ENCODE peak calls at places on chromosomes 3 and 15, in four cellular contexts. H is RWPE1, V is GM12865, X is glutamatergic neuron. O is an unnamed sample.

GRCh38 chr3:107206141-107206540 is 171.1 kb upstream of the CCDC54 start:
- DNase-seq in X (no peak), V (peak; percentile 27), H (peak; percentile 49), O (peak; percentile 11)

GRCh38 chr3:59143447-59143846 is 93.6 kb upstream of the CFAP20DC start:
- DNase-seq in V (no peak), H (no peak), X (no peak), O (no peak)

GRCh38 chr3:167246252-167246651 is 133.8 kb downstream of the ZBBX start:
- DNase-seq in X (no peak), H (no peak), V (no peak), O (no peak)

GRCh38 chr3:83882701-83883100 is 1076.1 kb upstream of the CADM2 start:
- DNase-seq in X (no peak), H (no peak), V (no peak), O (no peak)

GRCh38 chr15:72472907-72473669 is 1.0 kb upstream of the ARIH1 start:
- DNase-seq in X (no peak), H (no peak), V (peak; percentile 4), O (peak; percentile 14)

GRCh38 chr3:43023766-43024165 is 44.7 kb downstream of the GASK1A start:
- DNase-seq in X (no peak), V (no peak), H (no peak), O (no peak)

GRCh38 chr3:61564405-61565059 is 3.2 kb downstream of the PTPRG start:
- DNase-seq in V (peak; percentile 10), H (no peak), X (peak; percentile 94), O (peak; percentile 52)

GRCh38 chr3:126448893-126449180 is 26.9 kb downstream of the ZXDC start:
- DNase-seq in X (no peak), H (no peak), V (no peak), O (no peak)

GRCh38 chr3:8845641-8846040 is 76.2 kb upstream of the OXTR start:
- DNase-seq in H (peak; percentile 13), X (no peak), V (no peak), O (no peak)

GRCh38 chr15:61426466-61426865 is 197.4 kb upstream of the RORA start:
- DNase-seq in X (no peak), V (no peak), H (no peak), O (no peak)

GRCh38 chr3:9362731-9363530 is at the start of gene THUMPD3:
- DNase-seq in H (peak; percentile 72), V (peak; percentile 96), X (peak; percentile 94), O (peak; percentile 64)

GRCh38 chr3:158791259-158791920 is 10.5 kb upstream of the MFSD1 start:
- DNase-seq in H (peak; percentile 50), V (peak; percentile 69), X (no peak), O (no peak)

GRCh38 chr3:4493008-4493930 is at the start of gene ITPR1:
- DNase-seq in V (peak; percentile 99), X (peak; percentile 99), H (peak; percentile 93), O (peak; percentile 96)
- TF ChIP-seq CTCF in V (no peak), X (no peak), H (no peak), O (no peak)

DNA sequence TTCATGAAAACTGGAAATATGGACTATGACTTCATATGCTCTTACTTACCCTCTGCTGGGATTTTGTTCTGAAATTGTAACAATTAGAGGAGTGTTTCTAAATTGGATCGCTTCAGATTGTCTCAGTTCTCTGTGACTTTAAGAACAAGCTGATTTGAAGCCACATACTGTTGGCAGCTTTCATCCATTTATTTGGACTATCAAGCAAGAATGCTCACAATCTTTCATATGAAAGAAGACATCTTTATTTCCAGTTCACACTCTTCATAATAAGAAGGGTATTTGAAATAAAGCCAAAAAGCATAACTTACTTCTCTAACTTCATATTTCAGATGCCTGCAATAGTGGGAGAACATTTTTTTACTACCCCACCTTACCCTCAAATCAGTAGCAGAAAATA is 491.6 kb upstream of the TPRG1 start:
- DNase-seq in H (no peak), V (no peak), X (no peak), O (no peak)
- TF ChIP-seq CTCF in H (no peak), V (no peak), X (no peak), O (no peak)

GRCh38 chr3:80676869-80677268 is 909.1 kb upstream of the ROBO1 start:
- DNase-seq in H (no peak), X (no peak), V (no peak), O (no peak)
- TF ChIP-seq CTCF in H (no peak), X (no peak), V (no peak), O (no peak)

GRCh38 chr15:65027593-65027992 is 1.8 kb downstream of the MTFMT start:
- DNase-seq in V (no peak), X (no peak), H (no peak), O (no peak)

GRCh38 chr15:65029736-65030208 is 333 bp upstream of the MTFMT start:
- DNase-seq in V (no peak), H (no peak), X (no peak), O (no peak)

GRCh38 chr15:65028338-65028737 is 1.1 kb downstream of the MTFMT start:
- DNase-seq in X (no peak), H (no peak), V (no peak), O (no peak)

GRCh38 chr15:65026756-65027155 is 2.7 kb downstream of the MTFMT start:
- DNase-seq in V (no peak), H (no peak), X (no peak), O (no peak)

DNA sequence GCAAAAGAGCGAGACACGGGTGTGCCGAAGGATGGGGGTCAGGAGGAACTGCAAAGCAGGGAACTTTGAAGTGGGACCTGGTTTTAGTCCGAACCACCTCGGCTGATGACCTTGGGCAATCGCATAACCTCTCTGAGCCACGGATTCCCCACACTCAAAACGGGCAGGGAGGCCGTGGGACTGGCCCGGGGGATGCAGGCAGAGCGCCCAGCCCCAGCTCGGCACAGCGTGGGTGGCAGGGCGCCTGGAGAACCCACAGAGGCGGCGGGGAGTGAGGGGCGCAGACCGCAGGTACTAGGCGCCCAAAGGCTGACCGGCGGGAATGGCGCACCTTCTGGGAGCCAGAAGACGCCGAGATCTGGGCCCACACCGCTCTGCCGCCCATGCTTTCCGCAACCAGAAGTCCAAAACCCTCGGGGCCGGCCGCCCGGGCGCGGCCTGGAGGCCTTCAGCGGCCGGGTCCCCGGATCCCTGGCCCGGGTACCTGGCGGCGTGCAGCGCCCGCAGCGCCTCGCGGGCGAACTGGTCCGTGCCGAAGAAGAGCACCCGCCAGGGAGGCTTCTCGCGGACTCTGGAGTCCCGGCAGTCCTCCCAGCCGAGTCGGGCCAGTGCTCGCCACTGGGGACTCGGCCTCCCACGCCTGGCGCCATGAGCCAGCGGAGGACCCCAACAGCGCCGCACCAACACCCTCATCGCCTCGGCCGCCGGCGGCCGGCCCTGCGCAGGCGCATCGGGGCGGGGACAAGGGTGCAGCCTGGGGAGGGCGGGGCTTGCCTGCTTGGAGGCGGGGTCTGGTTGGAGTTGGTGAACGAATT is at the start of gene MTFMT:
- DNase-seq in H (peak; percentile 98), V (peak; percentile 90), X (peak; percentile 97), O (no peak)
- TF ChIP-seq CTCF in H (no peak), V (peak; percentile 9), X (no peak), O (no peak)

GRCh38 chr15:70072479-70072878 is 25.2 kb downstream of the TLE3 start:
- DNase-seq in H (no peak), V (peak; percentile 21), X (no peak), O (no peak)
- TF ChIP-seq CTCF in H (no peak), V (peak; percentile 11), X (no peak), O (no peak)

GRCh38 chr3:37256447-37256846 is 82.1 kb upstream of the LRRFIP2 start:
- DNase-seq in X (no peak), H (no peak), V (no peak), O (no peak)
- TF ChIP-seq CTCF in X (no peak), H (no peak), V (no peak), O (no peak)

O was measured in AG09319.